ENCODE peak calls at places on chromosomes 13 and 19, in seven cellular contexts. One of them, this sample, is unnamed.
A peak's percentile ranks its signal among the peaks of the same experiment; 100 is the strongest.

GRCh38 chr13:44735806-44736205 is 159.7 kb upstream of the TSC22D1 start:
- DNase-seq in thoracic aorta: no peak
- DNase-seq in MM.1S: peak; percentile 29
- DNase-seq in mucosa of descending colon: no peak
- DNase-seq in breast epithelium: no peak
- DNase-seq in retinal pigment epithelial cell: no peak
- DNase-seq in lung: no peak
- DNase-seq in this sample: no peak

GRCh38 chr19:41626877-41627276 is at the start of gene CEACAM4:
- DNase-seq in thoracic aorta: no peak
- DNase-seq in MM.1S: no peak
- DNase-seq in mucosa of descending colon: no peak
- DNase-seq in breast epithelium: no peak
- DNase-seq in retinal pigment epithelial cell: no peak
- DNase-seq in lung: peak; percentile 54
- DNase-seq in this sample: no peak

GRCh38 chr19:18940791-18941627 is at the start of gene HOMER3:
- DNase-seq in thoracic aorta: peak; percentile 22
- DNase-seq in MM.1S: peak; percentile 67
- DNase-seq in mucosa of descending colon: peak; percentile 89
- DNase-seq in breast epithelium: peak; percentile 78
- DNase-seq in retinal pigment epithelial cell: no peak
- DNase-seq in lung: peak; percentile 78
- DNase-seq in this sample: peak; percentile 64

GRCh38 chr19:44600466-44600865 is 12.9 kb upstream of the IGSF23 start:
- DNase-seq in thoracic aorta: no peak
- DNase-seq in MM.1S: no peak
- DNase-seq in mucosa of descending colon: no peak
- DNase-seq in breast epithelium: no peak
- DNase-seq in retinal pigment epithelial cell: no peak
- DNase-seq in lung: no peak
- DNase-seq in this sample: peak; percentile 25

GRCh38 chr19:18700501-18701249 is 17.2 kb downstream of the CRTC1 start:
- DNase-seq in thoracic aorta: no peak
- DNase-seq in MM.1S: peak; percentile 75
- DNase-seq in mucosa of descending colon: peak; percentile 70
- DNase-seq in breast epithelium: peak; percentile 69
- DNase-seq in retinal pigment epithelial cell: peak; percentile 32
- DNase-seq in lung: peak; percentile 81
- DNase-seq in this sample: peak; percentile 66

GRCh38 chr13:30892966-30893365 is 13.1 kb upstream of the MEDAG start:
- DNase-seq in thoracic aorta: no peak
- DNase-seq in MM.1S: no peak
- DNase-seq in mucosa of descending colon: no peak
- DNase-seq in breast epithelium: no peak
- DNase-seq in retinal pigment epithelial cell: no peak
- DNase-seq in lung: no peak
- DNase-seq in this sample: peak; percentile 56

GRCh38 chr13:112729408-112729807 is 39.6 kb downstream of the ATP11A start:
- DNase-seq in thoracic aorta: no peak
- DNase-seq in MM.1S: no peak
- DNase-seq in mucosa of descending colon: no peak
- DNase-seq in breast epithelium: no peak
- DNase-seq in retinal pigment epithelial cell: no peak
- DNase-seq in lung: no peak
- DNase-seq in this sample: peak; percentile 65

GRCh38 chr13:96089749-96090239 is at the start of gene HS6ST3:
- DNase-seq in thoracic aorta: no peak
- DNase-seq in MM.1S: peak; percentile 61
- DNase-seq in mucosa of descending colon: peak; percentile 28
- DNase-seq in breast epithelium: no peak
- DNase-seq in retinal pigment epithelial cell: no peak
- DNase-seq in lung: no peak
- DNase-seq in this sample: no peak

GRCh38 chr19:51036519-51036918 is 1.7 kb upstream of the KLK12 start:
- DNase-seq in thoracic aorta: no peak
- DNase-seq in MM.1S: no peak
- DNase-seq in mucosa of descending colon: no peak
- DNase-seq in breast epithelium: no peak
- DNase-seq in retinal pigment epithelial cell: no peak
- DNase-seq in lung: no peak
- DNase-seq in this sample: no peak

GRCh38 chr13:36533806-36534205 is 101.5 kb downstream of the CCNA1 start:
- DNase-seq in thoracic aorta: no peak
- DNase-seq in MM.1S: no peak
- DNase-seq in mucosa of descending colon: no peak
- DNase-seq in breast epithelium: no peak
- DNase-seq in retinal pigment epithelial cell: no peak
- DNase-seq in lung: no peak
- DNase-seq in this sample: no peak

GRCh38 chr19:21912654-21913053 is 76.7 kb upstream of the ZNF43 start:
- DNase-seq in thoracic aorta: no peak
- DNase-seq in MM.1S: no peak
- DNase-seq in mucosa of descending colon: no peak
- DNase-seq in breast epithelium: no peak
- DNase-seq in retinal pigment epithelial cell: no peak
- DNase-seq in lung: no peak
- DNase-seq in this sample: no peak

GRCh38 chr13:108214511-108215383 is 589 bp downstream of the LIG4 start:
- DNase-seq in thoracic aorta: no peak
- DNase-seq in MM.1S: no peak
- DNase-seq in mucosa of descending colon: peak; percentile 33
- DNase-seq in breast epithelium: no peak
- DNase-seq in retinal pigment epithelial cell: no peak
- DNase-seq in lung: no peak
- DNase-seq in this sample: no peak

GRCh38 chr13:25980255-25980654 is 71.6 kb downstream of the SHISA2 start:
- DNase-seq in thoracic aorta: no peak
- DNase-seq in MM.1S: no peak
- DNase-seq in mucosa of descending colon: no peak
- DNase-seq in breast epithelium: no peak
- DNase-seq in retinal pigment epithelial cell: peak; percentile 17
- DNase-seq in lung: no peak
- DNase-seq in this sample: no peak

GRCh38 chr19:31555634-31556215 is 206.5 kb upstream of the TSHZ3 start:
- DNase-seq in thoracic aorta: no peak
- DNase-seq in MM.1S: no peak
- DNase-seq in mucosa of descending colon: no peak
- DNase-seq in breast epithelium: no peak
- DNase-seq in retinal pigment epithelial cell: no peak
- DNase-seq in lung: no peak
- DNase-seq in this sample: no peak

GRCh38 chr19:37977992-37978391 is 71.0 kb downstream of the SIPA1L3 start:
- DNase-seq in thoracic aorta: no peak
- DNase-seq in MM.1S: no peak
- DNase-seq in mucosa of descending colon: no peak
- DNase-seq in breast epithelium: peak; percentile 75
- DNase-seq in retinal pigment epithelial cell: no peak
- DNase-seq in lung: no peak
- DNase-seq in this sample: peak; percentile 43

GRCh38 chr19:17719730-17720486 is 628 bp downstream of the MAP1S start:
- DNase-seq in thoracic aorta: no peak
- DNase-seq in MM.1S: peak; percentile 19
- DNase-seq in mucosa of descending colon: peak; percentile 72
- DNase-seq in breast epithelium: peak; percentile 59
- DNase-seq in retinal pigment epithelial cell: no peak
- DNase-seq in lung: peak; percentile 57
- DNase-seq in this sample: no peak

GRCh38 chr19:51821511-51821910 is 26.6 kb downstream of the FPR3 start:
- DNase-seq in thoracic aorta: no peak
- DNase-seq in MM.1S: no peak
- DNase-seq in mucosa of descending colon: no peak
- DNase-seq in breast epithelium: no peak
- DNase-seq in retinal pigment epithelial cell: no peak
- DNase-seq in lung: no peak
- DNase-seq in this sample: no peak

GRCh38 chr13:31191748-31192147 is 8.0 kb upstream of the B3GLCT start:
- DNase-seq in thoracic aorta: no peak
- DNase-seq in MM.1S: no peak
- DNase-seq in mucosa of descending colon: no peak
- DNase-seq in breast epithelium: no peak
- DNase-seq in retinal pigment epithelial cell: no peak
- DNase-seq in lung: no peak
- DNase-seq in this sample: no peak

GRCh38 chr19:10289167-10289835 is 451 bp upstream of the ICAM5 start:
- DNase-seq in thoracic aorta: no peak
- DNase-seq in MM.1S: peak; percentile 83
- DNase-seq in mucosa of descending colon: peak; percentile 59
- DNase-seq in breast epithelium: no peak
- DNase-seq in retinal pigment epithelial cell: no peak
- DNase-seq in lung: peak; percentile 72
- DNase-seq in this sample: peak; percentile 56

GRCh38 chr19:42229263-42229854 is 9.2 kb downstream of the ZNF526 start:
- DNase-seq in thoracic aorta: no peak
- DNase-seq in MM.1S: no peak
- DNase-seq in mucosa of descending colon: no peak
- DNase-seq in breast epithelium: no peak
- DNase-seq in retinal pigment epithelial cell: no peak
- DNase-seq in lung: no peak
- DNase-seq in this sample: no peak

GRCh38 chr19:35093430-35093829 is 22.2 kb upstream of the FXYD3 start:
- DNase-seq in thoracic aorta: no peak
- DNase-seq in MM.1S: no peak
- DNase-seq in mucosa of descending colon: no peak
- DNase-seq in breast epithelium: no peak
- DNase-seq in retinal pigment epithelial cell: no peak
- DNase-seq in lung: no peak
- DNase-seq in this sample: no peak

GRCh38 chr19:35090160-35090794 is 25.3 kb upstream of the FXYD3 start:
- DNase-seq in thoracic aorta: no peak
- DNase-seq in MM.1S: peak; percentile 16
- DNase-seq in mucosa of descending colon: no peak
- DNase-seq in breast epithelium: no peak
- DNase-seq in retinal pigment epithelial cell: no peak
- DNase-seq in lung: peak; percentile 68
- DNase-seq in this sample: peak; percentile 58

GRCh38 chr19:35089554-35089953 is 26.1 kb upstream of the FXYD3 start:
- DNase-seq in thoracic aorta: no peak
- DNase-seq in MM.1S: no peak
- DNase-seq in mucosa of descending colon: no peak
- DNase-seq in breast epithelium: no peak
- DNase-seq in retinal pigment epithelial cell: no peak
- DNase-seq in lung: no peak
- DNase-seq in this sample: no peak

GRCh38 chr19:35088514-35088913 is 27.1 kb upstream of the FXYD3 start:
- DNase-seq in thoracic aorta: no peak
- DNase-seq in MM.1S: no peak
- DNase-seq in mucosa of descending colon: no peak
- DNase-seq in breast epithelium: no peak
- DNase-seq in retinal pigment epithelial cell: no peak
- DNase-seq in lung: no peak
- DNase-seq in this sample: peak; percentile 42

GRCh38 chr19:35090795-35091214 is 24.8 kb upstream of the FXYD3 start:
- DNase-seq in thoracic aorta: no peak
- DNase-seq in MM.1S: peak; percentile 14
- DNase-seq in mucosa of descending colon: no peak
- DNase-seq in breast epithelium: no peak
- DNase-seq in retinal pigment epithelial cell: no peak
- DNase-seq in lung: no peak
- DNase-seq in this sample: no peak
- H3K4me3 ChIP-seq in thoracic aorta: no peak overlapping the region
- H3K4me3 ChIP-seq in MM.1S: no peak overlapping the region
- H3K4me3 ChIP-seq in mucosa of descending colon: no peak overlapping the region
- H3K4me3 ChIP-seq in breast epithelium: peak overlapping the region; percentile 51
- H3K4me3 ChIP-seq in retinal pigment epithelial cell: no peak overlapping the region
- H3K4me3 ChIP-seq in lung: no peak overlapping the region
- H3K4me3 ChIP-seq in this sample: no peak overlapping the region

DNA sequence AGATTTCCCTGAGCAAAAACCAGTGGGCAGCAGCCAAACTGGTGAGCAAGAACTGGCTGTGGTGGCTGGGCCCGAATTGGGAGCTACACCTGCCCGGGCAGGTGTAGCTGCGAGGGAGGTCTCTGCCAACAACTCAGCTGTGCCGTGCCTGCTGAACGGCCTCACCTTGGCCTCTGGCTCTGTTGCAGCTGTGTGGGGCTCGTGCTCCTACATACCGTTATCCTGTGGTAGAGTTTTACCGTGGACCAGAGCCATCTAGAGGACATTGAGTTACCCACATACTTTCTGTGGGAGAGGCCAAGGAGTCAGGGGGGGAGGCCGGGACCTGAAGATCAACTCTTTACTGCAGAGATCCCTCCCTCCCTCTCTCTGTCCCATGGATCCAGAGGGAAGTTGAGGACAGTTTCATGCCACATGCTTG is 113.2 kb downstream of the TM9SF2 start:
- DNase-seq in thoracic aorta: no peak
- DNase-seq in MM.1S: peak; percentile 36
- DNase-seq in mucosa of descending colon: no peak
- DNase-seq in breast epithelium: no peak
- DNase-seq in retinal pigment epithelial cell: no peak
- DNase-seq in lung: no peak
- DNase-seq in this sample: peak; percentile 9
- TF ChIP-seq CTCF in thoracic aorta: no peak
- TF ChIP-seq CTCF in MM.1S: peak; percentile 23
- TF ChIP-seq CTCF in mucosa of descending colon: no peak
- TF ChIP-seq CTCF in breast epithelium: no peak
- TF ChIP-seq CTCF in retinal pigment epithelial cell: peak; percentile 44
- TF ChIP-seq CTCF in lung: peak; percentile 16
- TF ChIP-seq CTCF in this sample: peak; percentile 21

GRCh38 chr19:34576292-34576691 is 94.7 kb downstream of the WTIP start:
- DNase-seq in thoracic aorta: no peak
- DNase-seq in MM.1S: no peak
- DNase-seq in mucosa of descending colon: no peak
- DNase-seq in breast epithelium: no peak
- DNase-seq in retinal pigment epithelial cell: no peak
- DNase-seq in lung: no peak
- DNase-seq in this sample: no peak

GRCh38 chr19:34577531-34578101 is 96.1 kb downstream of the WTIP start:
- DNase-seq in thoracic aorta: no peak
- DNase-seq in MM.1S: no peak
- DNase-seq in mucosa of descending colon: no peak
- DNase-seq in breast epithelium: no peak
- DNase-seq in retinal pigment epithelial cell: no peak
- DNase-seq in lung: peak; percentile 22
- DNase-seq in this sample: no peak

GRCh38 chr19:34578173-34578572 is 96.6 kb downstream of the WTIP start:
- DNase-seq in thoracic aorta: no peak
- DNase-seq in MM.1S: no peak
- DNase-seq in mucosa of descending colon: no peak
- DNase-seq in breast epithelium: no peak
- DNase-seq in retinal pigment epithelial cell: no peak
- DNase-seq in lung: no peak
- DNase-seq in this sample: no peak

GRCh38 chr19:34578751-34579150 is 97.2 kb downstream of the WTIP start:
- DNase-seq in thoracic aorta: no peak
- DNase-seq in MM.1S: no peak
- DNase-seq in mucosa of descending colon: no peak
- DNase-seq in breast epithelium: no peak
- DNase-seq in retinal pigment epithelial cell: no peak
- DNase-seq in lung: no peak
- DNase-seq in this sample: no peak

GRCh38 chr19:34577056-34577455 is 95.5 kb downstream of the WTIP start:
- DNase-seq in thoracic aorta: no peak
- DNase-seq in MM.1S: no peak
- DNase-seq in mucosa of descending colon: no peak
- DNase-seq in breast epithelium: no peak
- DNase-seq in retinal pigment epithelial cell: no peak
- DNase-seq in lung: no peak
- DNase-seq in this sample: no peak
- H3K4me3 ChIP-seq in thoracic aorta: no peak overlapping the region
- H3K4me3 ChIP-seq in MM.1S: no peak overlapping the region
- H3K4me3 ChIP-seq in mucosa of descending colon: no peak overlapping the region
- H3K4me3 ChIP-seq in breast epithelium: no peak overlapping the region
- H3K4me3 ChIP-seq in retinal pigment epithelial cell: no peak overlapping the region
- H3K4me3 ChIP-seq in lung: no peak overlapping the region
- H3K4me3 ChIP-seq in this sample: no peak overlapping the region

GRCh38 chr13:52846567-52847321 is 1.7 kb downstream of the PCDH8 start:
- DNase-seq in thoracic aorta: no peak
- DNase-seq in MM.1S: no peak
- DNase-seq in mucosa of descending colon: peak; percentile 67
- DNase-seq in breast epithelium: no peak
- DNase-seq in retinal pigment epithelial cell: no peak
- DNase-seq in lung: no peak
- DNase-seq in this sample: peak; percentile 4
- TF ChIP-seq CTCF in thoracic aorta: peak; percentile 52
- TF ChIP-seq CTCF in MM.1S: no peak
- TF ChIP-seq CTCF in mucosa of descending colon: no peak
- TF ChIP-seq CTCF in breast epithelium: no peak
- TF ChIP-seq CTCF in retinal pigment epithelial cell: peak; percentile 62
- TF ChIP-seq CTCF in lung: no peak
- TF ChIP-seq CTCF in this sample: no peak

This sample was measured in fibroblast of villous mesenchyme.